ENCODE peak calls at places on chromosomes 1 and 21, in four cellular contexts. Z is transverse colon, V is suprapubic skin, S is K562. W is an unnamed sample.

GRCh38 chr1:114032271-114033218 is 53.3 kb downstream of the OLFML3 start:
- DNase-seq in Z (no peak), V (no peak), S (no peak), W (no peak)

GRCh38 chr1:221832617-221833016 is 90.7 kb upstream of the DUSP10 start:
- DNase-seq in V (no peak), S (no peak), Z (no peak), W (peak; percentile 41)

GRCh38 chr1:16976966-16977365 is 3.5 kb downstream of the MFAP2 start:
- DNase-seq in Z (no peak), S (no peak), V (no peak), W (peak; percentile 78)

GRCh38 chr21:16455978-16456377 is 726.2 kb downstream of the USP25 start:
- DNase-seq in V (no peak), Z (no peak), S (no peak), W (no peak)

GRCh38 chr21:31526040-31526439 is 133.5 kb upstream of the SOD1 start:
- DNase-seq in Z (no peak), S (no peak), V (no peak), W (no peak)

GRCh38 chr1:118783095-118783758 is 204.9 kb downstream of the TBX15 start:
- DNase-seq in V (no peak), S (no peak), Z (no peak), W (no peak)

GRCh38 chr1:112840631-112841624 is 115.1 kb downstream of the SLC16A1 start:
- DNase-seq in V (no peak), S (no peak), Z (no peak), W (no peak)

GRCh38 chr21:42683371-42684108 is 30.1 kb downstream of the PDE9A start:
- DNase-seq in S (no peak), V (no peak), Z (no peak), W (no peak)

GRCh38 chr21:41750532-41751151 is 16.2 kb downstream of the RIPK4 start:
- DNase-seq in V (no peak), S (no peak), Z (no peak), W (no peak)

GRCh38 chr1:45550401-45551305 is at the start of gene AKR1A1:
- DNase-seq in V (peak; percentile 93), Z (peak; percentile 92), S (peak; percentile 91), W (peak; percentile 98)

GRCh38 chr1:39992888-39993287 is 37.9 kb downstream of the MFSD2A start:
- DNase-seq in Z (no peak), V (no peak), S (no peak), W (no peak)

DNA sequence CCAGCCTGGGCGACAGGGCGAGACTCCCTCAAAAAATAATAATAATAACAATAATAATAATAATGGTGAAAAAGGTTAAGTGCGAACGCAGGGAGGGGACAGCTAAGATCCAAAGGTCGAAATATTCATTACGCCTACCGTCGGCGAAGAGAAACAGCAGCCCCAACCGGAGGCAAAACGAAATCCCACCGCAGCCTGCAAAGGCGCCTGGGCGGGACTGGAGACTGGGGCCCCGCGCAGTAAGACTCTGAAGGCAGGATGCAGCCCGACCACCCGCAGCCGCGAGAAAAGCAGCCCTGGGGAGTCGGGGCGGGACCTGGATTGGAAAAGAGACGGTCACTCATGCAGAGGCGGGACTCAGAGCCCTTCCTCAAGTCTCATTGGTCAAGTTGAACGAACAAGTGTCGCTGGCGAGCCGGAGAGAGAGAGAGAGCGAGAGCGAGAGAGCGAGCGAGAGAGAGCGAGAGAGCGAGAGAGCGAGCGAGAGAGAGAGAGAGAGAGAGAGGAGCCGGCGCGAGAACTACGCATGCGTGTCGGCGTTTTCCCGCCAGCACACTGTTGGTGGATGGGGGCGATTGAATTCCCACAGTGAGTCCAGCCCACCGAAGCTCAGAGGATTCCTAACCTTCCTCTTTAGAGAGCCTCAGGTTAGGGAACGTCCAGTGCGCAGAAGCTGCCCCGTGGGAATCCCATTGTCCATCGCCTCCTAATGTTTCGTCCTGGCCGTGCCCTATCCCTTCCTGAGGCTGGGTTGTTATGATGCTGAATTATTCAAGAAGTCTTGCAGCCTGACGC is 10.7 kb downstream of the ENTREP3 start:
- DNase-seq in Z (peak; percentile 97), S (peak; percentile 93), V (peak; percentile 98), W (peak; percentile 99)
- TF ChIP-seq EP300 in Z (no peak), S (peak; percentile 71), V (no peak), W (peak; percentile 1)

GRCh38 chr1:54567961-54568360 is 19.9 kb downstream of the ACOT11 start:
- DNase-seq in V (no peak), Z (no peak), S (no peak), W (no peak)

GRCh38 chr1:54571803-54572202 is 23.8 kb downstream of the ACOT11 start:
- DNase-seq in Z (no peak), V (no peak), S (no peak), W (no peak)

GRCh38 chr1:54571326-54571725 is 23.3 kb downstream of the ACOT11 start:
- DNase-seq in V (no peak), Z (no peak), S (no peak), W (no peak)

GRCh38 chr1:54570161-54570560 is 22.1 kb downstream of the ACOT11 start:
- DNase-seq in S (no peak), V (no peak), Z (no peak), W (no peak)

GRCh38 chr1:54569339-54569738 is 21.3 kb downstream of the ACOT11 start:
- DNase-seq in V (no peak), Z (no peak), S (no peak), W (no peak)
- TF ChIP-seq POLR2AphosphoS5 in V (no peak), Z (no peak), S (no peak), W (no peak)

GRCh38 chr1:2271841-2272655 is 43.9 kb downstream of the SKI start:
- DNase-seq in Z (no peak), S (no peak), V (no peak), W (no peak)

GRCh38 chr1:2274231-2274967 is 46.3 kb downstream of the SKI start:
- DNase-seq in S (no peak), V (no peak), Z (no peak), W (peak; percentile 72)

GRCh38 chr1:2273401-2274090 is 45.4 kb downstream of the SKI start:
- DNase-seq in V (no peak), S (no peak), Z (no peak), W (no peak)

GRCh38 chr1:2271134-2271785 is 43.1 kb downstream of the SKI start:
- DNase-seq in Z (no peak), S (no peak), V (no peak), W (no peak)

GRCh38 chr1:2272686-2273400 is 44.7 kb downstream of the SKI start:
- DNase-seq in V (no peak), S (peak; percentile 65), Z (no peak), W (no peak)
- H3K27ac ChIP-seq in V (peak overlapping the region; percentile 41), S (no peak overlapping the region), Z (peak overlapping the region; percentile 67), W (peak overlapping the region; percentile 3)

GRCh38 chr21:35614412-35614901 is 445.9 kb downstream of the SETD4 start:
- DNase-seq in Z (no peak), S (no peak), V (no peak), W (no peak)
- TF ChIP-seq EP300 in Z (no peak), S (peak; percentile 21), V (no peak), W (no peak)

DNA sequence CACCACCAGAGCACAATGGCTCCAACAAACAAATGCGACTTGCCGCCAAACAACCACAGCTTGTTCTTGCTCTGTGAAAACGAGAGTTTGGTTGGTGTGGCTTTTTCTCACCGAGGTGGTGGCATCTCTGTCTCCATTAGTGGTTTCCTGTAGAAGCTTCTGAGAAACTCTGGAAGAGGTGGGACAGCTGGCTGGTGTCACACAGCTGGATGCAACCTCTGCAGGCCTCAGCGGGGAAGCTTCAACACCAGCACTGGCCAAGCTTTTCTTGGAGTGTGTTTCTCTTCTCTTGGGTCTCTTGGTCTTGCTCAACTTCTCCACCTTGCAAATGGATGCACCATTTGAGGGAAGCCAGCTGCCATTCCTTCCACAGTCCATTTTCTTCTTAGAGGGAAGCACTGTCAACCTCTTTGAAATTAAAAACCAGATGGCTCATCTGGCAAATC is 124.8 kb downstream of the KCNN3 start:
- DNase-seq in V (no peak), S (no peak), Z (peak; percentile 31), W (no peak)
- TF ChIP-seq POLR2AphosphoS5 in V (no peak), S (no peak), Z (peak; percentile 68), W (no peak)

DNA sequence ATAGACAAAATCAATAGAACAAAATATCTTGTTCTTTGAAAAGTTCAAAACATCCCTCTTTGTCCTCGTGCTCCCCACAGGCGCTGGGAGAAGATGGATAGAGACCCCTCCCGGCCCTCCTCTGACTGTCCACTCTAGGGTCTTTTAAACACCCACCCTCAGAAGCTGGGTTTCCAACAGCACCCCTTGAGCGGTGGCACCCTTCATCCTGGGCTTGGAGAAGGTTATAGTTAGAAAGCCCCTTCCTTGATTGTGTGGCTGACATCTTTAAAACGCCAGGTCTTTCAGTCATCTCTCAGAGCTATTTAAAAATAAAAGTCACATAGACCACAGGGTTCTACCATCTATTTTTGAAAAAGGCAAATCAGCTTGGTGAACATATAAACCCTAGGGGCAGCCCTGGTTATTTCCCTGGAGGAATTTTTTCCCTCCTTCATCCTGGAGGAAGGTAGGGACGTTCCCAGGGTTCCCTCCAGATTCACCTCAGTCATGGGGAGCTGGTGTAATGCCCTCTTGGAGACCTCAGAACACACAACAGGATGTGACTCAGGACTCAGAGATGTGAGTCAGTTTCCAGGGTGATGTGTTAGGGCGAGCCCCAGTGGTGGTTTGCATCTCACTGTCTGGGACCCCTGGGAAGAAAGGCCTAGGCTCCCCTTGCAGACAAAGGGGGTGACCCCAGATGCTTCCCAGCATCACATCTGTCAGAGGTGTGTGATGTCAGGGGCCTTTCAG is 138.5 kb downstream of the CLIC6 start:
- DNase-seq in Z (no peak), V (no peak), S (no peak), W (peak; percentile 73)
- H3K27ac ChIP-seq in Z (peak overlapping the region; percentile 58), V (peak overlapping the region; percentile 92), S (peak overlapping the region; percentile 23), W (peak overlapping the region; percentile 80)

DNA sequence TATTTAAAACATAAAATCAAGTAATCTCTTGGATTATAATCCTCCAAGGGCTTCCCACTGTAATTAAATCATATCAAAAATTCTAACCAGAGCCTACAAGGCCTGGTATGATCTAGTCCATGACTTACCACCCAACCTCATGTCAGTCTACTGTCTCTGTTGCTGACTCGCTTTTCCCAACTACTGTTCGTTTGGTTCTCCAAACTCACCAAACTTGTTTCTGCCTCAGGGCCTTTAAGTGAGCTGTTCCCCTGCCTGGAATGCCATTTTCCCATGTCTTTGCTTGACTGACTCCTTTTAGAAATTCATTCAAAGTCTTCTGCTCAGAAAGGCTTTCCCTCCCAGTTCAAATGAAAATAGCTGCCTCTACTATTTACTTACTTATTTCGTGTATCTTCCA is 95.9 kb downstream of the ZC3H11B start:
- DNase-seq in Z (no peak), V (no peak), S (no peak), W (no peak)
- TF ChIP-seq EP300 in Z (no peak), V (no peak), S (no peak), W (no peak)

DNA sequence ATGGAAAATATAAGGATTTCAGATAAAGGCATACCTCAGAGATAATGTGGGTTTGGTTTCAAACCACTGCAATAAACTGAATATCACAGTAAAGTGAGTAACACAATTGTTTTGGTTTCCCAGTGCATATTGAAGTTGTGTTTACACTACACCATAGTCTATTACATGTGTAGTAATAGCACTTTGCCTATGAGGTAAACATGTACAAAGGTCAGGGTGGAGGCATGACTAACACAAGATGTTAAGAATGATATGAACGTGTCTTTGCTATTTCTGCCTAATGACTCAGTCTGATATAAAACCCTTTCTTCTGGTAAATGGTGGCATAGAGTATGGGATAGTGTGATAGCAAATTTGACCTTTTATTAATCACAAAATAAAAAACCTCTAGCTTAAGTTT is 621.5 kb upstream of the ADGRL2 start:
- DNase-seq in V (no peak), Z (no peak), S (no peak), W (no peak)
- TF ChIP-seq POLR2AphosphoS5 in V (no peak), Z (no peak), S (no peak), W (no peak)

W was measured in upper lobe of left lung.